ENCODE peak calls at places on chromosomes 13 and 19, in five cellular contexts. B is IMR-90, W is lower lobe of right lung, D is esophagus squamous epithelium, N is suprapubic skin. Q is an unnamed sample. For H3K4me1, the result is how much of the 10 kb centered on the place peaks cover.

GRCh38 chr19:7559102-7559501 is 23.6 kb downstream of the PNPLA6 start:
- DNase-seq in D (no peak), W (no peak), B (no peak), N (no peak), Q (no peak)

GRCh38 chr19:3554254-3555083 is 2.9 kb downstream of the MFSD12 start:
- DNase-seq in N (no peak), W (no peak), B (no peak), D (no peak), Q (no peak)

GRCh38 chr19:37074819-37075362 is 3.3 kb upstream of the ZNF420 start:
- DNase-seq in B (no peak), N (no peak), D (no peak), W (no peak), Q (no peak)

GRCh38 chr13:59533561-59534337 is 630.0 kb downstream of the DIAPH3 start:
- DNase-seq in D (no peak), B (peak), N (no peak), W (no peak), Q (no peak)

GRCh38 chr13:59715591-59715990 is 448.1 kb downstream of the DIAPH3 start:
- DNase-seq in N (no peak), D (no peak), W (no peak), B (peak), Q (no peak)

GRCh38 chr19:42275103-42275502 is 6.1 kb downstream of the CIC start:
- DNase-seq in W (no peak), N (no peak), D (no peak), B (no peak), Q (no peak)

GRCh38 chr19:13339869-13340268 is 166.4 kb downstream of the CACNA1A start:
- DNase-seq in W (no peak), D (no peak), B (no peak), N (no peak), Q (no peak)

GRCh38 chr13:111573362-111573761 is 252.9 kb downstream of the TEX29 start:
- DNase-seq in W (no peak), D (no peak), N (no peak), B (no peak), Q (no peak)

GRCh38 chr13:31598990-31599389 is 140.3 kb upstream of the RXFP2 start:
- DNase-seq in B (no peak), D (no peak), W (no peak), N (no peak), Q (no peak)

GRCh38 chr13:36014763-36015162 is 116.4 kb downstream of the DCLK1 start:
- DNase-seq in D (no peak), N (no peak), W (no peak), B (no peak), Q (no peak)

GRCh38 chr19:42286349-42287016 is 15.4 kb upstream of the PRR19 start:
- DNase-seq in D (no peak), W (no peak), B (peak), N (peak), Q (no peak)

GRCh38 chr13:36530861-36531590 is 98.7 kb downstream of the CCNA1 start:
- DNase-seq in D (no peak), N (no peak), B (no peak), W (no peak), Q (no peak)

GRCh38 chr19:418761-419632 is 10.1 kb upstream of the C2CD4C start:
- DNase-seq in W (peak), D (no peak), B (no peak), N (no peak), Q (peak)

GRCh38 chr13:48908381-48909087 is 67.2 kb upstream of the FNDC3A start:
- DNase-seq in B (peak), W (no peak), N (no peak), D (no peak), Q (no peak)

GRCh38 chr19:50293263-50294004 is 35.7 kb downstream of the KCNC3 start:
- DNase-seq in W (no peak), D (no peak), N (no peak), B (no peak), Q (no peak)

GRCh38 chr19:41696402-41697197 is 8.5 kb upstream of the CEACAM7 start:
- DNase-seq in W (no peak), B (no peak), N (peak), D (no peak), Q (no peak)

GRCh38 chr19:52170863-52171320 is 529 bp downstream of the ZNF836 start:
- DNase-seq in W (peak), D (no peak), B (no peak), N (no peak), Q (peak)

GRCh38 chr13:51269039-51269438 is 46.8 kb downstream of the FAM124A start:
- DNase-seq in W (no peak), D (no peak), N (no peak), B (peak), Q (no peak)

GRCh38 chr13:29830000-29830399 is 20.4 kb downstream of the UBL3 start:
- DNase-seq in W (no peak), B (no peak), N (no peak), D (no peak), Q (no peak)

GRCh38 chr13:80562423-80562822 is 221.5 kb upstream of the SPRY2 start:
- DNase-seq in W (no peak), B (no peak), N (no peak), D (no peak), Q (no peak)

GRCh38 chr19:1217366-1217765 is 11.8 kb downstream of the STK11 start:
- DNase-seq in W (no peak), B (no peak), N (no peak), D (no peak), Q (no peak)

GRCh38 chr19:14540741-14541525 is 11.5 kb downstream of the TECR start:
- DNase-seq in N (no peak), B (no peak), D (no peak), W (no peak), Q (no peak)

GRCh38 chr13:49098198-49098597 is 121.9 kb upstream of the MLNR start:
- DNase-seq in W (no peak), B (peak), N (no peak), D (no peak), Q (no peak)

GRCh38 chr13:109881347-109881725 is 95.0 kb upstream of the IRS2 start:
- DNase-seq in W (no peak), B (no peak), N (no peak), D (no peak), Q (no peak)

GRCh38 chr13:111337206-111337605 is 16.8 kb downstream of the TEX29 start:
- DNase-seq in D (no peak), B (peak), W (no peak), N (no peak), Q (no peak)

GRCh38 chr19:30719189-30719990 is 347.2 kb downstream of the ZNF536 start:
- DNase-seq in W (peak), N (peak), B (no peak), D (no peak), Q (peak)

GRCh38 chr19:4722671-4723464 is 774 bp downstream of the DPP9 start:
- DNase-seq in W (peak), D (no peak), N (no peak), B (peak), Q (peak)

GRCh38 chr19:39093761-39094160 is 9.6 kb downstream of the ACP7 start:
- DNase-seq in W (no peak), N (no peak), B (peak), D (no peak), Q (no peak)

GRCh38 chr13:36344173-36344572 is 2.0 kb downstream of the SPART start:
- DNase-seq in D (no peak), W (no peak), B (peak), N (no peak), Q (no peak)

GRCh38 chr13:99374169-99374991 is 67.2 kb upstream of the GPR183 start:
- DNase-seq in W (no peak), B (no peak), D (no peak), N (no peak), Q (no peak)

GRCh38 chr19:57642396-57643046 is 9.6 kb downstream of the ZNF211 start:
- DNase-seq in W (no peak), B (no peak), D (no peak), N (no peak), Q (no peak)

GRCh38 chr13:111503905-111504695 is 183.7 kb downstream of the TEX29 start:
- DNase-seq in D (no peak), N (peak), W (no peak), B (no peak), Q (no peak)

GRCh38 chr13:36339600-36340155 is 6.5 kb downstream of the SPART start:
- DNase-seq in W (no peak), D (no peak), B (no peak), N (no peak), Q (no peak)

GRCh38 chr19:38034153-38034835 is 127.3 kb downstream of the SIPA1L3 start:
- DNase-seq in D (no peak), B (peak), N (no peak), W (no peak), Q (no peak)

DNA sequence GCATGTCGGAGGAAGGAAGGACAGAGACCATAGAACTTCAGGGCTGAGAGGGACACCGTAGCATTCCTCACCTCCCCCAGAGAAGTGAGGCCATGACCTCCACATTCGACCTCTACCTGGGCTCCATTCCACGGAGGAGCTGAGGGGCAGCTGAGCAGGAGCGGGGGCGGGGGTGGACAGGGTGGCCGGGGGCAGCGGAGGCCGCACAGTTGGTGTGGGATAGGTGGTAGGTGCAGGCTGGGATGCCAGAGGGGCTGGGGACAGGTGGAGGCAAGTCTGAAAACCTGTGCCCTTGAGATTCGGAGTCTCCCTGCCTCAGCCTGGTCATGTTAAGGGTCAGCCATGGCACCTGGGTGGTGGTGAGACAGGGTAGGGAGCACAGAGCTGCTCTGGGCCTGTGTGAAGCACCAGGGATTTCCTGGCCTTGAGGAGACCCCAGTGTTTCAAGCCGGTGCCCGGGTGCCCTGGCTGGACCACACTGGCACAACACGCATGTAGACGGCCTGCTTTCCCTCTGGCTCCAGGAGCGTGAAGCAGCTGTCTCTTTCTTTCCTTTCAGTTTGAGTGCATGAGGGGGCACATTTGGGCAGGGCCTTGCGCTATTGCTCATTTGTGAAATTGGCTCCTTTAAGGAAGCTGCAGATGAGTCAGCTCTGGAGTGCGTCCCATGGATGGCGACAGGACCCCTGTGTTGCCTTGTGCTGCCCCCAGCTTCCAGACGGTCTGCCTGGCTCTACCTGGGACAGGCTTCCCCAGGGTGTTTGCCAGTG is 51.8 kb downstream of the TSSK6 start:
- DNase-seq in W (peak), N (no peak), B (peak), D (no peak), Q (no peak)
- H3K4me1 ChIP-seq in W (half or more), N (half or more), B (half or more), D (half or more), Q (half or more)

GRCh38 chr19:43774103-43774939 is 6.5 kb downstream of the KCNN4 start:
- DNase-seq in D (no peak), W (peak), B (peak), N (no peak), Q (peak)
- H3K4me3 ChIP-seq in D (peak), W (peak), B (no peak), N (peak), Q (no peak)

DNA sequence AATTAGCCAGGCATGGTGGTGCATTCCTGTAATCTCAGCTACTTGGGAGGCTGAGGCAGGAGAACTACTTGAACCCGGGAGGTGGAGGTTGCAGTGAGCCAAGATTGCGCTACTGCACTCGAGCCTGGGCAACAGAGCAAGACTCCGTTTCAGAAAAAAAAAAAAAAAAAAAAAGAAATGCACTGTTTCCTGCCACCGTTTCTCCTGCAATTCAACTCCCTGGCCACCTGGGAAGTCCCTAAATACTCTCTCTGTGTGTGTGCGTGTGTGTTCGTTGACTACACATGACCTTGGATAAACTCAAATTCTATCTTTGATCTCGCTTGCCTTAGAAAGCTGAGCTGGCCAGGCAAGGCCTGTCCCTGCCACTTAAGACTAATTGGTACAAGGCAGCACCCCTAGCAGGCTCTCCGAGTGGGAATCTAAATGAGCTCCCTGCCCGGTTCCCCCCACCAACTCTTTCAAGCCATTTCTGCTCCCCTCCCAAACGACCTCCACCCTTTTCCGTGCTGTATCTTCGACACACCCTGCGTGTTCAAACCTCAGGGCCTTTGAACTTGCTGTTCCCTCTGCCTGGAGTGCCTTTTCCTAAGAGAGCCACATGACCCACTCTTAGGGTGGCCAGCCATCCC is 5.2 kb upstream of the BCAT2 start:
- DNase-seq in D (no peak), N (no peak), B (peak), W (no peak), Q (peak)
- TF ChIP-seq CTCF in D (no peak), N (no peak), B (no peak), W (no peak), Q (no peak)

DNA sequence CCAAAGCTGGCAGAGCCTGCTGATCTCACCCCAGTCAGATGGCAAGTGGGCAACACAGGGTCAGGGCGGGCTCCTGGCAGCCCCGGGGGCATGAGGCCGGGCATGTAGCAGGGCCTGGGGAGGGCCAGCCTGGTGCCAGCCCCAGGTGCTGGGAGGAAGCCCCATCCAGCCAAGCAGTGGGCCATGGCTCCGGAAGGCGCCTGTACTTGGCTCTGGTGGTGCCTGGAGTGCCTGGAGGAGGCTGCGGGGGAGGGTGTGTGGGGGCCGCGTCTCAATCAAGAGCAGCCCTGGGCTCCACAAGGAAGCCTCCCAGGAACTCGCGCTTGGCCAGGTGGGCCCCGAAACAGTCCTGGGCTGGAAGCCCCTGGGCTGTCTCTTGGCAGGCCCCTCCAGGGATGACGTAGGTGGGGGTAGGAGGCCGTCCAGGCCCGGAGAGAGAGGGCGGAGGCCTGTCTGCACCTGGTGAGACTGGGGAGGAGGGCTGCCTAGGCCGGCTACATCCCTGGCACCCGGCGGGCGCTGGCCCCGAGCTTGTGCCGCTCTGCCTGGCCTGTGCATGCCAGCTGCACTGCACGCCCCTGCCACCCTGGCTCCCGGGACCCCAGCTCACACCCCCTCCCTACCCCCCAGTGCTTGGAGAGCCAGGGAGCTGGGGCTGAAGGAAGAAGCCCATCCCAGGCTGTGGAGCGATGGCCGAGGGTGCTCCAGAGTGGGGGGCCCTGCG is 45.9 kb downstream of the COMP start:
- DNase-seq in D (no peak), B (no peak), N (no peak), W (no peak), Q (no peak)
- H3K4me1 ChIP-seq in D (under half), B (under half), N (under half), W (under half), Q (under half)

DNA sequence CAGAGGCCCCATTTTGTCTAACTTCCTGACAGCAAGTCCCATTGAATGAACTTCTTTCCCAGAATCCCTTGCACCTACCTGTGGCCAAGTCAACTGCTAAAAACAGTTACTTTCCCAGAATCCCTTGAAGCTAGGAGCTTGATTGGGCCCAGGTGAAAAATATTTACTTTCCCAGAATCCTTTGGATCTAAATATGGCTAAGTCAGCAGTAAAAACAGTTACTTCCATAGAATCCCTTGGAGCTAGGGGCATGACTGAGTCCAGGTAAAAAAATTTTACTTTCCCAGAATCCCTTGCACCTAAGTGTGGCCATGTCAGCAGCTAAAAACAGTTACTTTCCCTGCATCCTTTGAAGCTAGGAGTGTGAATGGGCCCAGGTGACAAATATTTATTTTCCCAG is 13.2 kb upstream of the MEIS3 start:
- DNase-seq in N (no peak), B (no peak), D (no peak), W (no peak), Q (no peak)
- H3K4me3 ChIP-seq in N (no peak), B (no peak), D (no peak), W (no peak), Q (no peak)

DNA sequence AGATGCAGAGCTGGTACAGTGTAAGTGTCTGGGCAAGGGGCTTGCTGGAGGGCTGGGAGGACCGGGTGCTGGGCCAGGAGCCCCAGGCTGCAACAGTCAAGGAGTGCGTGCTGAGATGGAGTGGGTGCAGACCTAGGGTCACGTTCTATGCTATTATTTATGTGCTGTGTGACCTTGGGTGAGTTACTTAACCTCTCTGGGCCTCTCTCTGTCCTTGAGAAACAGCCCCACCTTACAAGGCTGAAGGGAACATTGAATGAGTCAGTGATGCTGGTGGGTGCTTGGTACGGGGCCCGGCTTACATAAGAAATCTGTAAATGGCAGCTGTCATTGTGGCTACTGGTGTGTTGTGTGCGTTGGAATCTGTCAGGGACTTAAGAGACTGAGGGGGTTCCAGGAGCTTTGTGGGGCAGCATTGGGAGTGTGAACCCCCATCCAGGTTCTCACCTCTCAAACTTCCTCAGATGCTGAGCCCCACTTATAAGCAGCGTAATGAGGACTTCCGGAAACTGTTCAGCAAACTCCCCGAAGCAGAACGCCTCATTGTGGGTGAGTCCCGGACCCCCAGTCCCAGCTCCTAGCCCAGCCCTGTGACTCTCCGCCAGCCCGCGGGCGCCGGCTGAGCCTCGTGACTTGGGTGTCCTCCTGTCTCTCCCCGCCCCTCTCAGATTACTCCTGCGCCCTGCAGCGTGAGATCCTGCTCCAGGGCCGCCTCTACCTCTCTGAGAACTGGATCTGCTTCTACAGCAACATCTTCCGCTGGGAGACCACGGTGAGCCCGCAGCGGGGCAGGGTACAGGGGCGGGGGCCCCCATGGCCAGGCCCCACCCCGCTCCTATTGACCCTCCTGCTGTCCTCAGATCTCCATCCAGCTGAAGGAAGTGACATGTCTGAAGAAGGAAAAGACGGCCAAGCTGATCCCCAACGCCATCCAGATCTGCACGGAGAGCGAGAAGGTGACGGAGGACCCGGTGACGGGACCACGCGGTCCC is 9.6 kb downstream of the GRAMD1A start:
- DNase-seq in D (no peak), N (no peak), B (no peak), W (no peak), Q (peak)
- TF ChIP-seq CTCF in D (no peak), N (no peak), B (no peak), W (no peak), Q (no peak)

GRCh38 chr19:16374436-16374835 is 49.8 kb downstream of the KLF2 start:
- DNase-seq in W (peak), N (no peak), D (no peak), B (no peak), Q (peak)
- H3K4me1 ChIP-seq in W (half or more), N (under half), D (under half), B (under half), Q (under half)